ENCODE peak calls at places on chromosomes 16 and 17, in nine cellular contexts. S is EH, C is GM19239, E is K562, W is NCI-H1417 treated with DMSO at 0.1 percent for 48 hours, M is dermis blood vessel endothelial cell, I is heart left ventricle, T is RWPE1, A is A549. N is an unnamed sample.
A peak's percentile ranks its signal among the peaks of the same experiment; 100 is the strongest.

GRCh38 chr16:82070656-82071369 is 35.8 kb downstream of the HSD17B2 start:
- DNase-seq in S (peak; percentile 73), C (no peak), E (no peak), W (no peak), M (no peak), I (no peak), T (peak; percentile 85), A (peak; percentile 6), N (peak; percentile 94)

GRCh38 chr16:19859166-19859565 is 25.5 kb downstream of the GPRC5B start:
- DNase-seq in S (no peak), C (no peak), E (no peak), W (no peak), M (no peak), I (no peak), T (no peak), A (no peak), N (no peak)

GRCh38 chr17:28145348-28145747 is 102.9 kb downstream of the NLK start:
- DNase-seq in S (peak; percentile 76), C (no peak), E (no peak), W (no peak), M (peak; percentile 31), I (no peak), T (no peak), A (no peak), N (peak; percentile 72)

GRCh38 chr17:45430738-45431530 is 1.7 kb downstream of the ARHGAP27 start:
- DNase-seq in S (no peak), C (peak; percentile 90), E (no peak), W (no peak), M (no peak), I (no peak), T (peak; percentile 69), A (no peak), N (no peak)

GRCh38 chr17:6098466-6099180 is 28.4 kb downstream of the WSCD1 start:
- DNase-seq in S (no peak), C (no peak), E (no peak), W (no peak), M (peak; percentile 97), I (peak; percentile 41), T (no peak), A (no peak), N (no peak)

GRCh38 chr16:28155293-28155692 is 56.5 kb downstream of the XPO6 start:
- DNase-seq in S (no peak), C (no peak), E (no peak), W (peak; percentile 57), M (no peak), I (no peak), T (no peak), A (no peak), N (no peak)

GRCh38 chr16:12017583-12017982 is 41.0 kb downstream of the SNX29 start:
- DNase-seq in S (peak; percentile 84), C (no peak), E (no peak), W (no peak), M (no peak), I (no peak), T (no peak), A (no peak), N (peak; percentile 13)

GRCh38 chr16:24520983-24521382 is 18.4 kb upstream of the RBBP6 start:
- DNase-seq in S (no peak), C (no peak), E (no peak), W (no peak), M (no peak), I (no peak), T (no peak), A (no peak), N (no peak)

GRCh38 chr16:84005391-84005790 is 37.2 kb downstream of the SLC38A8 start:
- DNase-seq in S (no peak), C (no peak), E (no peak), W (no peak), M (no peak), I (no peak), T (no peak), A (no peak), N (no peak)

GRCh38 chr17:18224428-18225120 is 861 bp upstream of the LLGL1 start:
- DNase-seq in S (peak; percentile 48), C (no peak), E (peak; percentile 21), W (no peak), M (peak; percentile 20), I (peak; percentile 66), T (no peak), A (no peak), N (no peak)

GRCh38 chr16:17657037-17657436 is 186.3 kb upstream of the XYLT1 start:
- DNase-seq in S (no peak), C (no peak), E (no peak), W (no peak), M (no peak), I (no peak), T (no peak), A (no peak), N (no peak)

GRCh38 chr17:21540502-21540901 is 151.8 kb upstream of the KCNJ18 start:
- DNase-seq in S (no peak), C (no peak), E (no peak), W (no peak), M (no peak), I (no peak), T (no peak), A (no peak), N (no peak)

GRCh38 chr16:49352923-49353322 is 20.7 kb upstream of the C16orf78 start:
- DNase-seq in S (peak; percentile 22), C (no peak), E (peak; percentile 49), W (no peak), M (peak; percentile 28), I (no peak), T (no peak), A (peak; percentile 23), N (peak; percentile 21)

GRCh38 chr17:5562661-5563360 is 21.5 kb downstream of the NLRP1 start:
- DNase-seq in S (no peak), C (no peak), E (no peak), W (no peak), M (no peak), I (no peak), T (no peak), A (no peak), N (no peak)

GRCh38 chr17:7325031-7325528 is 4.1 kb downstream of the NEURL4 start:
- DNase-seq in S (no peak), C (no peak), E (no peak), W (no peak), M (no peak), I (no peak), T (no peak), A (no peak), N (no peak)

GRCh38 chr17:48589831-48590602 is at the start of gene HOXB3:
- DNase-seq in S (no peak), C (no peak), E (no peak), W (no peak), M (no peak), I (no peak), T (no peak), A (no peak), N (no peak)

GRCh38 chr17:73989671-73990070 is 213.8 kb upstream of the RPL38 start:
- DNase-seq in S (no peak), C (no peak), E (no peak), W (no peak), M (no peak), I (no peak), T (no peak), A (no peak), N (no peak)

GRCh38 chr16:79703066-79703465 is 102.5 kb upstream of the MAF start:
- DNase-seq in S (peak; percentile 15), C (no peak), E (no peak), W (no peak), M (no peak), I (no peak), T (no peak), A (no peak), N (no peak)